ENCODE peak calls at places on chromosomes 5 and 9, in five cellular contexts. W, O, V, Y and C are unnamed samples.

GRCh38 chr5:172245046-172245445 is 38.5 kb downstream of the UBTD2 start:
- DNase-seq in V (no peak), Y (no peak), O (no peak), W (no peak), C (no peak)

GRCh38 chr9:76901801-76902200 is 4.1 kb downstream of the PRUNE2 start:
- DNase-seq in V (no peak), O (no peak), W (no peak), Y (no peak), C (no peak)

GRCh38 chr5:56142620-56143431 is 90.3 kb downstream of the ANKRD55 start:
- DNase-seq in W (peak), Y (peak), O (no peak), V (no peak), C (no peak)

GRCh38 chr5:89948977-89949376 is 460.6 kb downstream of the CETN3 start:
- DNase-seq in W (no peak), Y (no peak), V (no peak), O (no peak), C (no peak)

GRCh38 chr5:154683101-154683757 is 71.9 kb upstream of the LARP1 start:
- DNase-seq in Y (no peak), O (no peak), V (no peak), W (no peak), C (no peak)

GRCh38 chr9:133119039-133119438 is 2.0 kb downstream of the RALGDS start:
- DNase-seq in V (no peak), Y (no peak), W (no peak), O (no peak), C (no peak)

GRCh38 chr5:174736777-174737176 is 12.4 kb downstream of the MSX2 start:
- DNase-seq in Y (no peak), W (no peak), V (no peak), O (no peak), C (no peak)

GRCh38 chr5:147740864-147741263 is 41.7 kb downstream of the JAKMIP2 start:
- DNase-seq in V (no peak), Y (no peak), W (no peak), O (no peak), C (no peak)

GRCh38 chr9:135009711-135010362 is 77.6 kb upstream of the OLFM1 start:
- DNase-seq in O (no peak), Y (no peak), V (peak), W (no peak), C (no peak)

GRCh38 chr9:134271338-134272301 is 54.6 kb upstream of the RXRA start:
- DNase-seq in W (no peak), V (no peak), O (no peak), Y (no peak), C (no peak)

GRCh38 chr5:43316421-43316820 is 3.2 kb upstream of the HMGCS1 start:
- DNase-seq in O (no peak), W (no peak), V (no peak), Y (no peak), C (no peak)

GRCh38 chr5:157072508-157072907 is 13.6 kb upstream of the HAVCR1 start:
- DNase-seq in W (peak), V (no peak), O (no peak), Y (no peak), C (no peak)

GRCh38 chr5:84381501-84382362 is 2.9 kb downstream of the EDIL3 start:
- DNase-seq in Y (no peak), O (no peak), V (no peak), W (peak), C (no peak)

GRCh38 chr9:76646249-76646648 is 118.0 kb upstream of the PCA3 start:
- DNase-seq in O (no peak), V (no peak), Y (no peak), W (no peak), C (no peak)

GRCh38 chr5:108983456-108984092 is 235.9 kb downstream of the FER start:
- DNase-seq in O (no peak), Y (no peak), V (no peak), W (no peak), C (no peak)

GRCh38 chr5:16669776-16670175 is 53.0 kb upstream of the RETREG1 start:
- DNase-seq in O (peak), V (no peak), Y (no peak), W (no peak), C (no peak)

GRCh38 chr9:91359734-91360470 is 1.8 kb downstream of the AUH start:
- DNase-seq in O (no peak), Y (no peak), W (no peak), V (no peak), C (no peak)

GRCh38 chr9:92576175-92576574 is 40.4 kb upstream of the ECM2 start:
- DNase-seq in Y (no peak), W (no peak), O (no peak), V (no peak), C (no peak)

GRCh38 chr5:132460835-132461230 is 29.7 kb downstream of the IRF1 start:
- DNase-seq in Y (no peak), W (no peak), V (no peak), O (no peak), C (no peak)

GRCh38 chr9:86783884-86784283 is 163.4 kb downstream of the GAS1 start:
- DNase-seq in Y (no peak), O (no peak), V (no peak), W (no peak), C (no peak)

GRCh38 chr5:133992429-133993151 is 12.2 kb downstream of the VDAC1 start:
- DNase-seq in O (no peak), V (no peak), Y (no peak), W (no peak), C (no peak)

GRCh38 chr5:151708126-151708525 is 21.4 kb upstream of the SPARC start:
- DNase-seq in O (no peak), V (no peak), W (no peak), Y (no peak), C (no peak)